ENCODE peak calls at places on chromosomes 5 and 9, in four cellular contexts. One of them, this sample, is unnamed.

GRCh38 chr5:72586788-72587530 is 79.7 kb upstream of the ZNF366 start:
- DNase-seq in HL-60: no peak
- DNase-seq in K562: no peak
- DNase-seq in GM12878: no peak
- DNase-seq in this sample: no peak

GRCh38 chr5:90709323-90710148 is 150.9 kb downstream of the ADGRV1 start:
- DNase-seq in HL-60: no peak
- DNase-seq in K562: peak
- DNase-seq in GM12878: no peak
- DNase-seq in this sample: no peak

GRCh38 chr5:132473019-132473531 is 17.5 kb downstream of the IRF1 start:
- DNase-seq in HL-60: no peak
- DNase-seq in K562: no peak
- DNase-seq in GM12878: no peak
- DNase-seq in this sample: no peak

GRCh38 chr5:97106183-97106582 is 36.2 kb downstream of the LIX1 start:
- DNase-seq in HL-60: no peak
- DNase-seq in K562: no peak
- DNase-seq in GM12878: no peak
- DNase-seq in this sample: no peak

GRCh38 chr9:107260437-107261081 is 22.5 kb upstream of the RAD23B start:
- DNase-seq in HL-60: no peak
- DNase-seq in K562: no peak
- DNase-seq in GM12878: peak
- DNase-seq in this sample: peak

GRCh38 chr9:5626727-5627634 is 1.9 kb upstream of the RIC1 start:
- DNase-seq in HL-60: peak
- DNase-seq in K562: peak
- DNase-seq in GM12878: peak
- DNase-seq in this sample: no peak

GRCh38 chr5:87002485-87002884 is 265.2 kb upstream of the RASA1 start:
- DNase-seq in HL-60: no peak
- DNase-seq in K562: no peak
- DNase-seq in GM12878: no peak
- DNase-seq in this sample: no peak

GRCh38 chr5:25851301-25851700 is 1187.1 kb downstream of the CDH9 start:
- DNase-seq in HL-60: no peak
- DNase-seq in K562: no peak
- DNase-seq in GM12878: no peak
- DNase-seq in this sample: no peak

GRCh38 chr5:96517294-96517693 is 84.2 kb upstream of the PCSK1 start:
- DNase-seq in HL-60: no peak
- DNase-seq in K562: no peak
- DNase-seq in GM12878: no peak
- DNase-seq in this sample: no peak

GRCh38 chr9:7240569-7241311 is 483.0 kb downstream of the KDM4C start:
- DNase-seq in HL-60: no peak
- DNase-seq in K562: no peak
- DNase-seq in GM12878: no peak
- DNase-seq in this sample: no peak

GRCh38 chr5:142426676-142427364 is 102.0 kb upstream of the SPRY4 start:
- DNase-seq in HL-60: no peak
- DNase-seq in K562: no peak
- DNase-seq in GM12878: no peak
- DNase-seq in this sample: no peak

GRCh38 chr9:89482056-89482784 is 15.7 kb downstream of the SEMA4D start:
- DNase-seq in HL-60: no peak
- DNase-seq in K562: no peak
- DNase-seq in GM12878: no peak
- DNase-seq in this sample: no peak

GRCh38 chr5:58455066-58455465 is 4.8 kb downstream of the PLK2 start:
- DNase-seq in HL-60: no peak
- DNase-seq in K562: no peak
- DNase-seq in GM12878: no peak
- DNase-seq in this sample: no peak

GRCh38 chr5:112694853-112695709 is 42.6 kb upstream of the APC start:
- DNase-seq in HL-60: no peak
- DNase-seq in K562: peak
- DNase-seq in GM12878: no peak
- DNase-seq in this sample: no peak

GRCh38 chr5:108028411-108028810 is 353.5 kb downstream of the FBXL17 start:
- DNase-seq in HL-60: no peak
- DNase-seq in K562: no peak
- DNase-seq in GM12878: no peak
- DNase-seq in this sample: no peak

GRCh38 chr5:45383985-45384384 is 312.2 kb downstream of the HCN1 start:
- DNase-seq in HL-60: no peak
- DNase-seq in K562: no peak
- DNase-seq in GM12878: no peak
- DNase-seq in this sample: no peak

GRCh38 chr5:124951676-124952075 is 205.2 kb upstream of the ZNF608 start:
- DNase-seq in HL-60: no peak
- DNase-seq in K562: no peak
- DNase-seq in GM12878: peak
- DNase-seq in this sample: no peak
- TF ChIP-seq POLR2AphosphoS5 in HL-60: no peak
- TF ChIP-seq POLR2AphosphoS5 in K562: no peak
- TF ChIP-seq POLR2AphosphoS5 in GM12878: peak
- TF ChIP-seq POLR2AphosphoS5 in this sample: no peak

DNA sequence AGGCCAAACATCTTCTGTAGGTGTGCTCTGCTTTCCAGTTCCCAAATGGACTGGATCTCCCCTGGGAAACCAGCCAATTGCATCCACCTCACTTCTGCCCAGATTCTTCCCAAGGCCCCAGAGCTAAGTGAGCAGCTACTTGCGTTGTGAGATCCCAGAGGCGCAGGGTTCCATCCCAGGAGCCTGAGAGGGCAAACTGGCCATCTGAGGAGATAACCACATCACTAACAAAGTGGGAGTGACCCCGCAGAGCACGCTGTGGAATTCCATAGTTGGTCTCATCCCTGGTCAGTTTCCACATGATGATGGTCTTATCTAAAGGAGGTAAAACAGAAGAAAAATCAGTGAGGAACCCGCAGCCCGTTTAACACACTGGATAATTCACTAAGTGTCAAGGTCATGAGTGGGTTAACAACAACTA is 1.7 kb downstream of the RACK1 start:
- DNase-seq in HL-60: no peak
- DNase-seq in K562: no peak
- DNase-seq in GM12878: no peak
- DNase-seq in this sample: no peak
- TF ChIP-seq SPI1 in HL-60: no peak
- TF ChIP-seq SPI1 in K562: no peak
- TF ChIP-seq SPI1 in GM12878: no peak
- TF ChIP-seq SPI1 in this sample: no peak

DNA sequence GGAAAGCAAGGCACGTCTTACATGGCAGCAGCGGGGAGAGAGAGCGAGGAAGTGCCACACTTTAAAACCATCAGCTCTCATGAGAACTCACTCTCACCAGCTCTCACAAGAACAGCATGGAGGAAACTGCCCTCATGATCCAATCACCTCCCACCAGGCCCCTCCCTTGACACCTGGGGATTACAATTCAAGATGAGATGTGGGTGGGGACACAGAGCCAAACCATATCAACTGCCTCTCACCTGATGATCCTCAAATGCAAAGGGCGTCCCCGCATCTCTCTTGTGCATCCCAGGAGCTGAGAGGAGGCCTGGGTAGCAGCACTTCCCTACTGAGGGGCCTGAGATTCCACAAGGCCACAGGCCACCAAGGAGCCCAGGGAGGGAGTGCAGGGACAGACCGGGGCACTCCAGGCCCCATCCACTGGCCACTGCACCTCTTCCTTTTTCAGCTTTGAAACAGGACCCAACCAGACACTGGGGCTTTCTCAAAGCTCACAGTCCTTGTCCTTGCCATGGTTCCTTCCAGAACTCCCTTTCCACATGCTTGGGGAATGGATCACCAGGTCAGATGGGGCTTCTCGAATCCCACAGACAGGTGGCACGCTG is 54.5 kb upstream of the IL17B start:
- DNase-seq in HL-60: no peak
- DNase-seq in K562: no peak
- DNase-seq in GM12878: no peak
- DNase-seq in this sample: no peak
- TF ChIP-seq POLR2AphosphoS5 in HL-60: no peak
- TF ChIP-seq POLR2AphosphoS5 in K562: no peak
- TF ChIP-seq POLR2AphosphoS5 in GM12878: no peak
- TF ChIP-seq POLR2AphosphoS5 in this sample: no peak

GRCh38 chr5:85651744-85652143 is 966.0 kb upstream of the COX7C start:
- DNase-seq in HL-60: no peak
- DNase-seq in K562: no peak
- DNase-seq in GM12878: no peak
- DNase-seq in this sample: no peak
- TF ChIP-seq SPI1 in HL-60: no peak
- TF ChIP-seq SPI1 in K562: no peak
- TF ChIP-seq SPI1 in GM12878: no peak
- TF ChIP-seq SPI1 in this sample: no peak

GRCh38 chr5:76789991-76790571 is 28.7 kb upstream of the F2RL1 start:
- DNase-seq in HL-60: no peak
- DNase-seq in K562: no peak
- DNase-seq in GM12878: no peak
- DNase-seq in this sample: no peak

GRCh38 chr5:76788362-76788761 is 30.5 kb upstream of the F2RL1 start:
- DNase-seq in HL-60: no peak
- DNase-seq in K562: no peak
- DNase-seq in GM12878: no peak
- DNase-seq in this sample: no peak

GRCh38 chr5:76790632-76791290 is 28.1 kb upstream of the F2RL1 start:
- DNase-seq in HL-60: no peak
- DNase-seq in K562: no peak
- DNase-seq in GM12878: no peak
- DNase-seq in this sample: no peak

GRCh38 chr5:76785493-76785892 is 33.3 kb upstream of the F2RL1 start:
- DNase-seq in HL-60: no peak
- DNase-seq in K562: no peak
- DNase-seq in GM12878: no peak
- DNase-seq in this sample: no peak

GRCh38 chr5:76787237-76787636 is 31.6 kb upstream of the F2RL1 start:
- DNase-seq in HL-60: no peak
- DNase-seq in K562: no peak
- DNase-seq in GM12878: no peak
- DNase-seq in this sample: no peak
- TF ChIP-seq POLR2AphosphoS5 in HL-60: no peak
- TF ChIP-seq POLR2AphosphoS5 in K562: no peak
- TF ChIP-seq POLR2AphosphoS5 in GM12878: no peak
- TF ChIP-seq POLR2AphosphoS5 in this sample: no peak

DNA sequence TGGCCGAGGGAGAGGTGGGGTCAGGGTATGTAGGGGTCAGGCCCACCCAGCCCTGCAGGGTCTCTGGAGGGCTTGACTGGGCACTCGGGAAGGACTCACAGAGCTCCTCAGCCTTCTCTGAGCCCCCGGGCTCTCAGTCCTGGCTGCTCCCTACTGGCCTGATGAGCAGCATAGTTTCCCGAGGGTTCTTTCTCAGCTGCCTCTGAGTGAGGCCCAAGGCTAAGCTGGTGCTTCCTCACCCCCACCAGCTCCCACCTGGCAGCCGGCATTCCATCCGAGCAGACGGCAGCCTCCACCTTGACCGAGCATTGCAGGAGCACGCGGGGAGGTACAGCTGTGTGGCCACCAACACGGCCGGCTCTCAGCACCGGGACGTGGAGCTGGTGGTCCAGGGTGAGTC is 56.0 kb downstream of the HMCN2 start:
- DNase-seq in HL-60: no peak
- DNase-seq in K562: no peak
- DNase-seq in GM12878: no peak
- DNase-seq in this sample: no peak
- TF ChIP-seq SPI1 in HL-60: no peak
- TF ChIP-seq SPI1 in K562: no peak
- TF ChIP-seq SPI1 in GM12878: no peak
- TF ChIP-seq SPI1 in this sample: no peak

GRCh38 chr5:151678146-151678545 is 8.6 kb downstream of the SPARC start:
- DNase-seq in HL-60: no peak
- DNase-seq in K562: no peak
- DNase-seq in GM12878: no peak
- DNase-seq in this sample: no peak

GRCh38 chr5:151680944-151681427 is 5.7 kb downstream of the SPARC start:
- DNase-seq in HL-60: no peak
- DNase-seq in K562: no peak
- DNase-seq in GM12878: no peak
- DNase-seq in this sample: no peak

GRCh38 chr5:151678713-151679112 is 8.0 kb downstream of the SPARC start:
- DNase-seq in HL-60: no peak
- DNase-seq in K562: no peak
- DNase-seq in GM12878: no peak
- DNase-seq in this sample: no peak

GRCh38 chr5:151682240-151682639 is 4.5 kb downstream of the SPARC start:
- DNase-seq in HL-60: no peak
- DNase-seq in K562: no peak
- DNase-seq in GM12878: no peak
- DNase-seq in this sample: no peak

DNA sequence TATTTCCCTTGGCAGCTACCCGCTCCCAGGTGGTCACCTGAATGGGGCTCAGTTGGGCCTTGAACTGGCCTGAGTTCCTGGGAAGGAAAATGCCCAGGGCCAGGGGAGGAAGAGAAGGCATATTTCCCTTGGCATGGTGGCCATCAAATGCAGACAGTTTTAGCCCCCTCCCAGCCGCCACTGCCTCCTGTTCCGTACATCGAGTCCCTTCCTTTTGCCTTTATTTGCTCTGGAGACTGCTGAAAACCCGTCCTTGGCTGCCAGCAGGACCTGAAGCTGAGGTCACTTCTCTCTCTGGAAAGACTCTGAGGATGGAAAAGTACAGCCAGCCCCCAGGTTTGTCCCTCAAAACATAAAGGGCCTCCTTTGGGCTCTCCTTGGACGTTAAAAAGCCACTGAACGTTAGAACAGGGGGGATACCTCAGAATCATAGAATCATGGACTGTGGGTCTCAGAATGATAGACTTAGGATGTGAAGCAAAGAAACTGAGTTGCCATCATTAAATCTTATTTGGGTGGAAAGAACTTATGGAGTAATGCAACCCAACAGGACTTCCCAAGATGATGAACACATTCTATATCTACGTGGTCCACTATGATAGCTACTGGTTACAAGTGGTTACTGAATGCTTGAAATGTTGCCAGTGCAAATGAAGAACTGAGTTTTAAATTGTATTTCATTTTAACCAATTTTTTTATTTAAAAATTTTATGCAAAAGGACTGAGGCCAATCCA is 7.1 kb downstream of the SPARC start:
- DNase-seq in HL-60: no peak
- DNase-seq in K562: no peak
- DNase-seq in GM12878: no peak
- DNase-seq in this sample: no peak
- TF ChIP-seq POLR2AphosphoS5 in HL-60: no peak
- TF ChIP-seq POLR2AphosphoS5 in K562: no peak
- TF ChIP-seq POLR2AphosphoS5 in GM12878: no peak
- TF ChIP-seq POLR2AphosphoS5 in this sample: no peak

DNA sequence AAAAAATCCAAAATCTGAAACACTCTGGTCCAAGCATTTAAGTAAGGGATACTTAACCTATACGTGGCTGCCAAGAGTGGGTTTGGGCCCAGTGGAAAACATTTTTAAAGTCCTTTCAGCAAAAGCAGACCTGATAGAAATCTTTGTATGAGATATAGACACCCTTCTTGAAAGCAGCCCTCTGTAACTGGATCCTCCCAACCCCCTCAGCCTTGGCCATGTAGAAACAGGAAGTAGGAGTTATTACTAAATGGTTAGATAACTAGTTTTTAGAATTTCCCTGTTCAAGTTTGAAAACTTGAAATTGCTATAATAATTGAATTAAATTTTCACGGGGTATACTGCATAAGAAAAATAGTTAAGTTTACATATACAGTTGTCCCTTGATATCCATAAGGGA is 111.3 kb upstream of the PCA3 start:
- DNase-seq in HL-60: no peak
- DNase-seq in K562: no peak
- DNase-seq in GM12878: no peak
- DNase-seq in this sample: no peak
- TF ChIP-seq SPI1 in HL-60: peak
- TF ChIP-seq SPI1 in K562: peak
- TF ChIP-seq SPI1 in GM12878: no peak
- TF ChIP-seq SPI1 in this sample: peak

This sample was measured in GM12891.